ENCODE peak calls at places on chromosomes 13 and 19, in five cellular contexts. K is stimulated activated CD8-positive, alpha-beta memory T cell treated with anti-CD3 and anti-CD28 coated beads, Interleukin-7, amount 100 ng/mL, for 24 hours; Y is activated CD8-positive, alpha-beta T cell treated with anti-CD3 and anti-CD28 coated beads for 36 hours; F is C1 segment of cervical spinal cord; U is amygdala. H is an unnamed sample.

GRCh38 chr19:38730731-38731589 is 13.3 kb downstream of the CAPN12 start:
- DNase-seq in U (no peak), Y (no peak), K (no peak), F (no peak), H (no peak)

GRCh38 chr13:99176309-99177276 is 24.1 kb upstream of the UBAC2 start:
- DNase-seq in Y (peak; percentile 87), K (peak; percentile 51), F (peak; percentile 7), U (peak; percentile 11), H (peak; percentile 69)

GRCh38 chr19:17137417-17137816 is 61.8 kb downstream of the MYO9B start:
- DNase-seq in K (no peak), Y (no peak), F (no peak), U (no peak), H (no peak)

GRCh38 chr19:47729799-47730520 is 15.4 kb upstream of the NOP53 start:
- DNase-seq in Y (peak; percentile 72), F (no peak), U (no peak), K (peak; percentile 31), H (peak; percentile 12)

GRCh38 chr13:98910501-98910951 is 67.3 kb downstream of the DOCK9 start:
- DNase-seq in F (no peak), Y (peak; percentile 62), K (no peak), U (no peak), H (peak; percentile 49)

GRCh38 chr19:10305139-10305806 is 4.3 kb downstream of the ZGLP1 start:
- DNase-seq in Y (no peak), U (no peak), K (no peak), F (peak; percentile 36), H (no peak)

GRCh38 chr13:109205315-109205714 is 575.9 kb downstream of the MYO16 start:
- DNase-seq in U (no peak), Y (no peak), F (no peak), K (no peak), H (no peak)

GRCh38 chr19:47324502-47324901 is 7.5 kb upstream of the C5AR2 start:
- DNase-seq in U (no peak), K (no peak), F (peak; percentile 48), Y (no peak), H (no peak)

GRCh38 chr13:114200673-114201005 is 21.6 kb downstream of the CFAP97D2 start:
- DNase-seq in Y (no peak), U (no peak), F (no peak), K (no peak), H (no peak)

GRCh38 chr13:105412171-105412570 is 1123.3 kb downstream of the EFNB2 start:
- DNase-seq in Y (no peak), U (no peak), F (no peak), K (no peak), H (no peak)

GRCh38 chr13:50801087-50801931 is 42.2 kb downstream of the DLEU7 start:
- DNase-seq in Y (peak; percentile 71), F (peak; percentile 19), K (peak; percentile 11), U (no peak), H (peak; percentile 48)

GRCh38 chr19:15448778-15449619 is 757 bp downstream of the WIZ start:
- DNase-seq in F (no peak), K (no peak), Y (no peak), U (no peak), H (no peak)

GRCh38 chr19:5313307-5313706 is 27.3 kb downstream of the PTPRS start:
- DNase-seq in Y (peak; percentile 63), F (no peak), U (no peak), K (no peak), H (no peak)

GRCh38 chr13:37656247-37656940 is 57.8 kb upstream of the POSTN start:
- DNase-seq in K (no peak), Y (no peak), U (no peak), F (no peak), H (peak; percentile 62)

GRCh38 chr19:56121180-56122167 is at the start of gene ZNF787:
- DNase-seq in F (peak; percentile 100), K (peak; percentile 94), U (peak; percentile 94), Y (peak; percentile 97), H (peak; percentile 99)

GRCh38 chr19:46828484-46828883 is 22.2 kb downstream of the AP2S1 start:
- DNase-seq in U (no peak), Y (peak; percentile 91), F (no peak), K (peak; percentile 30), H (no peak)

GRCh38 chr19:49930483-49931011 is 1.2 kb upstream of the NUP62 start:
- DNase-seq in F (no peak), U (no peak), K (no peak), Y (peak; percentile 23), H (no peak)

GRCh38 chr19:3506384-3507340 is 551 bp downstream of the FZR1 start:
- DNase-seq in F (peak; percentile 57), Y (peak; percentile 49), U (no peak), K (no peak), H (peak; percentile 59)

GRCh38 chr13:19864018-19864338 is 529 bp upstream of the ZMYM5 start:
- DNase-seq in K (peak; percentile 23), Y (peak; percentile 68), F (peak; percentile 93), U (peak; percentile 85), H (peak; percentile 68)

GRCh38 chr19:10228925-10229324 is 2.2 kb downstream of the S1PR2 start:
- DNase-seq in F (no peak), Y (peak; percentile 61), U (no peak), K (no peak), H (peak; percentile 65)

GRCh38 chr13:113970810-113971470 is 2.9 kb downstream of the C13orf46 start:
- DNase-seq in U (no peak), Y (no peak), F (peak; percentile 47), K (no peak), H (no peak)

GRCh38 chr13:101917475-101917810 is 465.0 kb downstream of the ITGBL1 start:
- DNase-seq in F (no peak), U (no peak), K (no peak), Y (no peak), H (no peak)

GRCh38 chr19:39174558-39175544 is 21.9 kb upstream of the NCCRP1 start:
- DNase-seq in K (no peak), Y (no peak), F (no peak), U (no peak), H (no peak)

GRCh38 chr13:101343128-101343787 is 73.0 kb downstream of the NALCN start:
- DNase-seq in U (no peak), K (no peak), Y (no peak), F (no peak), H (no peak)

H was measured in hepatic stellate cell.